ENCODE peak calls at places on chromosomes 7 and 10, in ten cellular contexts. F is fibroblast of lung; H is neural progenitor cell; K is effector memory CD4-positive, alpha-beta T cell; E is CD8-positive, alpha-beta memory T cell; B is stomach; U is heart right ventricle; M is OCI-LY7; P is mammary epithelial cell; J is tibial nerve. S is an unnamed sample.
A peak's percentile ranks its signal among the peaks of the same experiment; 100 is the strongest.

GRCh38 chr7:142438235-142438922 is 180.5 kb upstream of the PRSS58 start:
- DNase-seq in F (peak; percentile 40), H (peak; percentile 77), K (peak; percentile 6), E (no peak), B (no peak), U (no peak), M (peak; percentile 33), P (peak; percentile 37), J (no peak), S (peak; percentile 63)

GRCh38 chr10:59971915-59972314 is 65.6 kb upstream of the CCDC6 start:
- DNase-seq in F (peak; percentile 76), H (peak; percentile 35), K (no peak), E (no peak), B (peak; percentile 53), U (no peak), M (no peak), P (peak; percentile 43), J (no peak), S (peak; percentile 75)

GRCh38 chr10:77718957-77719356 is 81.3 kb upstream of the KCNMA1 start:
- DNase-seq in F (no peak), H (no peak), K (no peak), E (no peak), B (no peak), U (no peak), M (no peak), P (no peak), J (no peak), S (no peak)

GRCh38 chr10:100089241-100089640 is 7.6 kb upstream of the CPN1 start:
- DNase-seq in F (no peak), H (no peak), K (no peak), E (no peak), B (no peak), U (no peak), M (no peak), P (no peak), J (no peak), S (no peak)

GRCh38 chr10:111030042-111030750 is 46.6 kb upstream of the ADRA2A start:
- DNase-seq in F (no peak), H (no peak), K (no peak), E (no peak), B (no peak), U (no peak), M (no peak), P (no peak), J (no peak), S (no peak)

GRCh38 chr10:69321865-69322264 is 43.6 kb downstream of the HK1 start:
- DNase-seq in F (peak; percentile 52), H (no peak), K (no peak), E (no peak), B (no peak), U (no peak), M (no peak), P (no peak), J (no peak), S (no peak)

GRCh38 chr10:70441161-70441876 is at the start of gene NODAL:
- DNase-seq in F (no peak), H (peak; percentile 44), K (no peak), E (no peak), B (no peak), U (no peak), M (no peak), P (no peak), J (no peak), S (no peak)

GRCh38 chr10:115606727-115607126 is 513.6 kb downstream of the ATRNL1 start:
- DNase-seq in F (no peak), H (no peak), K (no peak), E (no peak), B (no peak), U (no peak), M (no peak), P (no peak), J (no peak), S (no peak)

GRCh38 chr7:2040893-2041270 is 191.9 kb downstream of the MAD1L1 start:
- DNase-seq in F (no peak), H (no peak), K (no peak), E (no peak), B (no peak), U (no peak), M (peak; percentile 53), P (no peak), J (no peak), S (no peak)

GRCh38 chr10:72694476-72695369 is 2.8 kb downstream of the MCU start:
- DNase-seq in F (peak; percentile 48), H (peak; percentile 11), K (no peak), E (no peak), B (no peak), U (no peak), M (peak; percentile 33), P (peak; percentile 24), J (no peak), S (peak; percentile 34)

GRCh38 chr7:25636871-25637283 is 408.6 kb upstream of the NPVF start:
- DNase-seq in F (no peak), H (no peak), K (no peak), E (no peak), B (no peak), U (peak; percentile 34), M (no peak), P (no peak), J (peak; percentile 30), S (peak; percentile 62)

GRCh38 chr10:101932182-101932581 is 88.6 kb upstream of the KCNIP2 start:
- DNase-seq in F (no peak), H (no peak), K (no peak), E (no peak), B (no peak), U (no peak), M (no peak), P (no peak), J (no peak), S (no peak)

GRCh38 chr10:68340358-68341080 is 7.8 kb upstream of the PBLD start:
- DNase-seq in F (no peak), H (no peak), K (no peak), E (no peak), B (no peak), U (no peak), M (no peak), P (no peak), J (no peak), S (no peak)

GRCh38 chr7:149202831-149203231 is 7.5 kb downstream of the ZNF282 start:
- DNase-seq in F (peak; percentile 70), H (no peak), K (no peak), E (no peak), B (no peak), U (no peak), M (no peak), P (no peak), J (no peak), S (peak; percentile 25)

GRCh38 chr10:32367793-32368453 is 21.0 kb upstream of the EPC1 start:
- DNase-seq in F (peak; percentile 46), H (peak; percentile 67), K (peak; percentile 53), E (peak; percentile 68), B (peak; percentile 68), U (peak; percentile 44), M (peak; percentile 72), P (peak; percentile 51), J (no peak), S (peak; percentile 81)

GRCh38 chr7:15750741-15751140 is 64.3 kb upstream of the MEOX2 start:
- DNase-seq in F (peak; percentile 29), H (no peak), K (no peak), E (no peak), B (no peak), U (no peak), M (no peak), P (no peak), J (no peak), S (no peak)
- H3K4me1 ChIP-seq in F (peaks cover 2% of the 10 kb centered on the region), H (no peaks in the 10 kb centered on the region), K (no peaks in the 10 kb centered on the region), E (no peaks in the 10 kb centered on the region), B (no peaks in the 10 kb centered on the region), U (peaks cover 35% of the 10 kb centered on the region), M (no peaks in the 10 kb centered on the region), P (no peaks in the 10 kb centered on the region), J (no peaks in the 10 kb centered on the region), S (peaks cover 13% of the 10 kb centered on the region)

DNA sequence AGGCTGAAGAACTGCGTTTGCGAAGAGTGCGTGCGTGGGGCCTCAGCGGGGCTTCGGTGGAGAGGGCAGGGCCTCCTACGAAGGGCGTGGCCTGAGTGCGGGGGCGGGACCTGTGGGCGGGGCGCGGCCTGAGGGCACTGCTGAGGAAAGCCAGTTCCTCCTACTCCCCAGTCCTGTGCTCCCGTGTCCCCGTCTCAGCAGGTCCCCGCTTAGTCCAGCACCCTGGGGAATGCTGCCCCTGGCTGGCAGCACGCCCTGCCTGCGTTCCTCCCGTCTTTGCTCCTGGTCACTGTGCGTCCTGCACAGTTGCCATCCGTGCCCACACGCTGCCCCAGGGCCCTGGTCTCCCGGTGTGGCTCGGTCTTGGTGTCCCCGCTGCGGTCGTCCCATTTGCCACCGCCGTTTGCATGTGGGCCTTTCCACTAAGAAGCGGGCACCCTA is 177.1 kb downstream of the ZNF248 start:
- DNase-seq in F (no peak), H (no peak), K (no peak), E (no peak), B (no peak), U (no peak), M (no peak), P (no peak), J (no peak), S (no peak)
- H3K9me3 ChIP-seq in F (no peaks in the 10 kb centered on the region), H (no peaks in the 10 kb centered on the region), K (no peaks in the 10 kb centered on the region), E (no peaks in the 10 kb centered on the region), B (no peaks in the 10 kb centered on the region), U (no peaks in the 10 kb centered on the region), M (no peaks in the 10 kb centered on the region), P (peaks cover 29% of the 10 kb centered on the region), J (no peaks in the 10 kb centered on the region), S (no peaks in the 10 kb centered on the region)

GRCh38 chr7:90597879-90598278 is 1.8 kb downstream of the CDK14 start:
- DNase-seq in F (no peak), H (no peak), K (no peak), E (no peak), B (no peak), U (no peak), M (no peak), P (no peak), J (no peak), S (no peak)
- H3K4me1 ChIP-seq in F (peaks cover 10% of the 10 kb centered on the region), H (peaks cover 22% of the 10 kb centered on the region), K (peaks cover 2% of the 10 kb centered on the region), E (peaks cover 8% of the 10 kb centered on the region), B (peaks cover 48% of the 10 kb centered on the region), U (peaks cover 51% of the 10 kb centered on the region), M (peaks cover 3% of the 10 kb centered on the region), P (peaks cover 21% of the 10 kb centered on the region), J (no peaks in the 10 kb centered on the region), S (peaks cover 14% of the 10 kb centered on the region)

DNA sequence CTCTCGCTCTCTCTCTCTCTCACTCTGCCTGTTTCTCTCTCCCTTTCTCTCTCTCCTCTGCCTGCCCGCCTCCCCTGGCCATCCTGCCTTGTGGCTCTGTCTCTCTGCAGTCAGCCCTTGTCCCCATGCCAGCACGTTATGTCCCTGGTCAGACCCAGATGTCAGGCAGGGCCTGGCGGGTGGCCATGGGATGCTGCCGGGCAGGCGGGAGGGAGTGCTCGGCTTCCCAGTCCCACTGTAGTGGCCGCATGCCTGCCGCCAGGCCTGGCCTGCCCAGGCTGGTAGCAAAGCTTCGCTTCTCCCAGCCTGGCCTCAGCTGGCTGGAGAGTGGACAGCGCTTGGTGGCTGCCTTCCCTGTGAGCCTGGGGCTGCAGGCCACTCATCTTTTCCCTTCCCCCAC is 121.5 kb upstream of the ZNF716 start:
- DNase-seq in F (no peak), H (no peak), K (no peak), E (no peak), B (no peak), U (peak; percentile 84), M (no peak), P (no peak), J (no peak), S (no peak)
- H3K9me3 ChIP-seq in F (no peaks in the 10 kb centered on the region), H (peaks cover 3% of the 10 kb centered on the region), K (peaks cover 5% of the 10 kb centered on the region), E (no peaks in the 10 kb centered on the region), B (peaks cover 6% of the 10 kb centered on the region), U (no peaks in the 10 kb centered on the region), M (no peaks in the 10 kb centered on the region), P (peaks cover 27% of the 10 kb centered on the region), J (peaks cover 4% of the 10 kb centered on the region), S (peaks cover under 1% of the 10 kb centered on the region)

GRCh38 chr7:6386779-6387178 is 61.0 kb downstream of the DAGLB start:
- DNase-seq in F (no peak), H (no peak), K (no peak), E (no peak), B (no peak), U (no peak), M (no peak), P (no peak), J (no peak), S (no peak)
- H3K4me1 ChIP-seq in F (peaks cover 11% of the 10 kb centered on the region), H (peaks cover 8% of the 10 kb centered on the region), K (no peaks in the 10 kb centered on the region), E (peaks cover 31% of the 10 kb centered on the region), B (peaks cover 100% of the 10 kb centered on the region), U (peaks cover 78% of the 10 kb centered on the region), M (peaks cover 17% of the 10 kb centered on the region), P (peaks cover 27% of the 10 kb centered on the region), J (no peaks in the 10 kb centered on the region), S (peaks cover 4% of the 10 kb centered on the region)